ENCODE peak calls at places on chromosomes 16 and 17, in four cellular contexts. L, V, U and M are unnamed samples.

GRCh38 chr17:62703269-62703775 is 75.9 kb downstream of the MRC2 start:
- DNase-seq in V (no peak), L (no peak), U (no peak), M (no peak)

GRCh38 chr17:78432226-78432894 is 53.9 kb downstream of the PGS1 start:
- DNase-seq in V (no peak), U (no peak), L (no peak), M (peak; percentile 91)

GRCh38 chr16:51825740-51826139 is 674.7 kb upstream of the SALL1 start:
- DNase-seq in L (no peak), V (no peak), U (no peak), M (no peak)

GRCh38 chr17:49880291-49881053 is 32.6 kb upstream of the TAC4 start:
- DNase-seq in L (peak; percentile 77), U (peak; percentile 58), V (peak; percentile 46), M (peak; percentile 48)

GRCh38 chr16:81179219-81179618 is 59.3 kb upstream of the BCO1 start:
- DNase-seq in V (no peak), U (no peak), L (no peak), M (no peak)

GRCh38 chr17:47730681-47731080 is 2.4 kb upstream of the TBX21 start:
- DNase-seq in V (no peak), U (no peak), L (no peak), M (no peak)

GRCh38 chr17:4786111-4786491 is at the start of gene VMO1:
- DNase-seq in V (no peak), L (no peak), U (peak; percentile 57), M (peak; percentile 21)

GRCh38 chr17:72397687-72398086 is 276.9 kb downstream of the SOX9 start:
- DNase-seq in U (peak; percentile 64), L (no peak), V (no peak), M (no peak)

GRCh38 chr16:31213877-31214704 is at the start of gene TRIM72:
- DNase-seq in L (no peak), U (no peak), V (no peak), M (no peak)

GRCh38 chr17:63116967-63117366 is 150.9 kb downstream of the TANC2 start:
- DNase-seq in U (peak; percentile 32), V (peak; percentile 7), L (no peak), M (peak; percentile 75)

GRCh38 chr17:5832886-5833285 is 237.3 kb upstream of the WSCD1 start:
- DNase-seq in U (peak; percentile 35), L (no peak), V (no peak), M (no peak)

GRCh38 chr16:159136-159849 is 6.5 kb upstream of the HBM start:
- DNase-seq in V (no peak), L (no peak), U (no peak), M (no peak)

GRCh38 chr16:62225675-62226074 is 189.4 kb upstream of the CDH8 start:
- DNase-seq in V (peak; percentile 85), L (peak; percentile 93), U (no peak), M (peak; percentile 71)